ENCODE peak calls at places on chromosome 14, in nine cellular contexts. X, P, F, D, G, Q, B, K and T are unnamed samples.

GRCh38 chr14:52124791-52125661 is 56.2 kb upstream of the NID2 start:
- DNase-seq in X (no peak), P (no peak), F (no peak), D (no peak), G (no peak), Q (no peak), B (peak; percentile 87), K (no peak), T (peak; percentile 40)

GRCh38 chr14:35558680-35559079 is 24.7 kb downstream of the INSM2 start:
- DNase-seq in X (no peak), P (no peak), F (no peak), D (no peak), G (no peak), Q (no peak), B (no peak), K (no peak), T (no peak)

GRCh38 chr14:23883684-23884540 is 69.7 kb upstream of the DHRS4 start:
- DNase-seq in X (no peak), P (no peak), F (no peak), D (no peak), G (peak; percentile 32), Q (no peak), B (no peak), K (no peak), T (no peak)

GRCh38 chr14:22882529-22883190 is 362 bp upstream of the REM2 start:
- DNase-seq in X (peak; percentile 47), P (no peak), F (no peak), D (peak; percentile 55), G (peak; percentile 50), Q (peak; percentile 39), B (peak; percentile 46), K (no peak), T (no peak)

GRCh38 chr14:20836668-20837338 is 34.2 kb upstream of the RNASE1 start:
- DNase-seq in X (no peak), P (no peak), F (no peak), D (no peak), G (peak; percentile 58), Q (peak; percentile 66), B (peak; percentile 18), K (no peak), T (no peak)

GRCh38 chr14:53430870-53431269 is 277.7 kb upstream of the DDHD1 start:
- DNase-seq in X (no peak), P (no peak), F (no peak), D (no peak), G (no peak), Q (no peak), B (peak; percentile 41), K (no peak), T (no peak)

GRCh38 chr14:34340226-34340625 is 121.8 kb downstream of the SPTSSA start:
- DNase-seq in X (no peak), P (no peak), F (no peak), D (no peak), G (no peak), Q (no peak), B (peak; percentile 71), K (no peak), T (no peak)

GRCh38 chr14:70166530-70167203 is 22.1 kb downstream of the SLC8A3 start:
- DNase-seq in X (no peak), P (no peak), F (no peak), D (no peak), G (no peak), Q (no peak), B (no peak), K (no peak), T (no peak)

GRCh38 chr14:75861161-75861621 is 120.6 kb downstream of the TGFB3 start:
- DNase-seq in X (peak; percentile 16), P (no peak), F (no peak), D (no peak), G (no peak), Q (peak; percentile 56), B (peak; percentile 87), K (no peak), T (peak; percentile 41)

GRCh38 chr14:21069388-21070082 is 569 bp upstream of the ARHGEF40 start:
- DNase-seq in X (peak; percentile 72), P (peak; percentile 34), F (no peak), D (no peak), G (no peak), Q (no peak), B (peak; percentile 29), K (peak; percentile 35), T (peak; percentile 64)

DNA sequence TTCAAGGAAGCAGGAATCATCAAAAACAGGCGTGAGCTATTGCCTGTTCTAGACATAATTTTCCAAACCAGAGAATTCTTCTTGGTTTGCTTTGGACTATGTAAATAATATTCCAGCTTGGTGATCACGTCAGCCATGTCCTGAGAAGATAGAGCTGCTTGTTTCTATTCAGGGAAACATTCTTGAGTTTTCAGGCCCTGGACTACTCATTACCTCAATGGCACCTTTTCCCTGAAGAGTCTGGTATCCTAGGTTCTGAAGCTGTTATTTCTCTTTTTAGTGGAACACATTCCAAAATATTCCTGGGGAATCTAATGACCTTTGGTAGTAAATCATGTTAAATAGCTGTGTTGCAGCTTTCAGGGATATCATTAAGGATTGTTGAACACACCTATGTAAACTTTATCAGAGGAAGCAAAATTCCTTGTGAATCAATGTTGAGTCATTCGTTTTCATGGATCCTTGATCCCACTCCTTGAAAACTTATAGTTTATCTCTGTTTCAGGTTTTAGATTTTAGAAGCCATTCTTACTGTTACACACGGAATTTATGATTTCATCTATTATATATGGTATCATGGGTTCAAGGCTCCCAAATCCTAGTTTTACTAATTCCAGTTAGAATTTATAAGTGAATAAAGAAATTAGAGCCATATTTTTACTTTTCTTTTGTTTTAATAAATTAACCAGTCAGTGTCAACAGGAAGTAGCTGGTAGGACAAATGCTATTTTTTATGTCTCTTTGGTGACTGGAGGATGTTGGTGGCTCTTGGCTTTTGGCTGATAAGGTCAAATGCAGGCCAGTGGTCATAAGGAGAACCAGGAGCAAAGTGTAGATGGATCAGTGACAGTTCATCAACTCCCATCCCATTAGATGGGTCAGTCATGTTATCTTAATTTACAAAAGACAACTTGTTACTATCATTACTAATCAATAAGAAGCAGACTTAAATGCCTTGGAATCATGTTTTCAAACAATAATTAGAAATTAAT is 380.1 kb downstream of the ZFP36L1 start:
- DNase-seq in X (no peak), P (no peak), F (no peak), D (no peak), G (no peak), Q (peak; percentile 53), B (no peak), K (no peak), T (no peak)
- H3K4me1 ChIP-seq in X (peaks cover 24% of the 10 kb centered on the region), P (no peaks in the 10 kb centered on the region), F (peaks cover 26% of the 10 kb centered on the region), D (peaks cover 11% of the 10 kb centered on the region), G (peaks cover 68% of the 10 kb centered on the region), Q (peaks cover 68% of the 10 kb centered on the region), B (peaks cover 7% of the 10 kb centered on the region), K (no peaks in the 10 kb centered on the region), T (no peaks in the 10 kb centered on the region)

DNA sequence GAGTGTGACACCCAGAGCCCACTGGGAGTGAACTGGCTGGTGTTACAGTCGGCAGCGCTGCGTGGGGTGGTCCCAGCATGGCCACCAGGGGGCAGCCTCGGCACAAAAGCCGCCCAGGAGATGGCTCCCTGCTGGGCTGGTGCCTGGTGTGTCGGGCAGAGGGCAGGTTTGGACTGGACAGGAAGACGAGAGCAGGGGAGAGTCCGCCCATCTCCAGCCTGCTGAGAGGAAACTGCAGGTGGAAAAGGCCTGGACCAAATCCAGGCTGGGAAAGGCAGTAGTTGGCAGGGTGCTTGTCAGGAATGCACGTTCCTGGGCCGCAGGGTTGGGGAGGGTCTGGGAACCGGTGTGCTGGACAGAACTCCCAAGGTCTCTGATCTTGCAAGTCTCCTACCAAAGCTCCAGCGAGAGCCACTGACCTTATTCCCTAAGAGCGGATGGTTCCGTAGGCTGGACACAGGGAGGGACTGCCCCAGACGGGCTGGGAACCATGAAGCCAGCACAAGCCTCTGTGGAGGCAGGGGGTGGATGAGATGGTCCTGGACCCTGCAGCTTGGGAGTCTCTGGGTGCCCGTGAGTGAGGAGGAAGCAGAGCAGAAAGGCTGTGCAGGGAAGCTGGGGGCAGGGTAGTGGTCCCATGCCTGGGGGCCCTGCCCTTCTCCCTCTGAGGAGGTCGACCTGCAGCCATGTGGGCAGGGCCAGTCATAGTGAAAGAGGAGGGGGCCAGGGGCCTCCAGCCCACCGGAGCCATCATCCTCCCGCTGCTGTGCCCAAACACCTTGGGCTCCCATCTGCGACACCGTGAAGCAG is 1.8 kb downstream of the AHNAK2 start:
- DNase-seq in X (peak; percentile 61), P (peak; percentile 91), F (peak; percentile 92), D (peak; percentile 91), G (peak; percentile 91), Q (peak; percentile 70), B (peak; percentile 72), K (peak; percentile 90), T (peak; percentile 92)
- TF ChIP-seq POLR2A in X (no peak), P (no peak), F (no peak), D (no peak), G (no peak), Q (no peak), B (peak; percentile 35), K (no peak), T (no peak)

GRCh38 chr14:77436042-77436441 is 12.7 kb upstream of the NOXRED1 start:
- DNase-seq in X (no peak), P (no peak), F (no peak), D (no peak), G (no peak), Q (no peak), B (no peak), K (no peak), T (no peak)
- H3K4me1 ChIP-seq in X (no peaks in the 10 kb centered on the region), P (no peaks in the 10 kb centered on the region), F (no peaks in the 10 kb centered on the region), D (no peaks in the 10 kb centered on the region), G (no peaks in the 10 kb centered on the region), Q (no peaks in the 10 kb centered on the region), B (no peaks in the 10 kb centered on the region), K (no peaks in the 10 kb centered on the region), T (no peaks in the 10 kb centered on the region)

GRCh38 chr14:91898256-91898843 is 31.0 kb upstream of the TC2N start:
- DNase-seq in X (no peak), P (no peak), F (no peak), D (no peak), G (no peak), Q (no peak), B (no peak), K (no peak), T (no peak)

GRCh38 chr14:91899213-91899612 is 31.9 kb upstream of the TC2N start:
- DNase-seq in X (no peak), P (peak; percentile 66), F (no peak), D (no peak), G (peak; percentile 70), Q (no peak), B (no peak), K (no peak), T (no peak)

GRCh38 chr14:91896419-91896818 is 29.1 kb upstream of the TC2N start:
- DNase-seq in X (no peak), P (no peak), F (no peak), D (no peak), G (no peak), Q (no peak), B (no peak), K (no peak), T (no peak)

GRCh38 chr14:91899777-91900176 is 32.4 kb upstream of the TC2N start:
- DNase-seq in X (no peak), P (no peak), F (no peak), D (no peak), G (no peak), Q (no peak), B (no peak), K (no peak), T (no peak)

DNA sequence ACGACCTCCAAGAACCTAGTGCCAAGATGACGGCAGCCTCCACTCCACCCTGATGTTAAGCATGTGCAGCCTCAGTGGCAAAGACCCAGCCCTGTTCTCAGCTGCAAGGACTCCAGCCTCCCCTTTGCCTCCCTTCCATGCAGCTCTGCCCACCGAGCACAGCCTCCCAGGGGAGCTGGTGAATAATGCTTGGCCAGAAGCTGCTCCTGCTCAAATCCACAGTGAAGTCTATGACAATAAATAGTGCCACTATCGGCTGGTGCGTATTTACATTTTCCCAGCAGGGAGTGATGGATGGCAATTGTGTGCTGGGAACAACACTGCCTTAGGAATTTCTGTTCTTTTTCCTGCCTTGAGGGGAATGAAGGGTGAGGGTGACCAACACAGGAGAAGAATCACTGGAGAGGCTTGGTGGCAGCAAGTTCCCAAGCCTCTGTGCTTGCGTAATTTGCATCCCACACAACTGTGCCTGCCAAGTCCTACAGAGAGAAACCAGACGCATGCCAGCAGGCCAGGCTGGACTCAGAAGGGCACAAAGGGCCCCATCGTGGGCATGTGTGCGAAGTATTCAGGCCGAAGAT is 29.9 kb upstream of the TC2N start:
- DNase-seq in X (no peak), P (peak; percentile 82), F (no peak), D (peak; percentile 17), G (peak; percentile 80), Q (no peak), B (peak; percentile 68), K (no peak), T (no peak)
- TF ChIP-seq POLR2A in X (no peak), P (no peak), F (no peak), D (no peak), G (no peak), Q (no peak), B (no peak), K (no peak), T (no peak)